ENCODE peak calls at places on chromosomes 16 and 17, in eight cellular contexts. P is HCT116, X is H1, Z is endothelial cell of umbilical vein, V is GM23338, Y is HepG2, G is GM12878, A is K562. H is an unnamed sample.

GRCh38 chr16:50674831-50675230 is 6.3 kb downstream of the SNX20 start:
- DNase-seq in P (no peak), X (no peak), Z (no peak), V (no peak), Y (no peak), G (no peak), A (no peak), H (no peak)

GRCh38 chr16:77499373-77500285 is 64.8 kb upstream of the ADAMTS18 start:
- DNase-seq in P (no peak), X (no peak), Z (peak), V (no peak), Y (no peak), G (no peak), A (no peak), H (no peak)

GRCh38 chr16:66273036-66273435 is 93.5 kb upstream of the CDH5 start:
- DNase-seq in P (no peak), X (no peak), Z (no peak), V (no peak), Y (no peak), G (no peak), A (no peak), H (no peak)

GRCh38 chr17:57468932-57469775 is 212.8 kb downstream of the MSI2 start:
- DNase-seq in P (no peak), X (no peak), Z (no peak), V (no peak), Y (peak), G (peak), A (no peak), H (no peak)

GRCh38 chr16:81601601-81602251 is 157.1 kb downstream of the CMIP start:
- DNase-seq in P (no peak), X (no peak), Z (peak), V (no peak), Y (no peak), G (no peak), A (no peak), H (no peak)

GRCh38 chr17:50176559-50177471 is 11.0 kb downstream of the SGCA start:
- DNase-seq in P (no peak), X (no peak), Z (no peak), V (no peak), Y (no peak), G (no peak), A (no peak), H (no peak)

GRCh38 chr17:63095459-63095858 is 129.4 kb downstream of the TANC2 start:
- DNase-seq in P (no peak), X (no peak), Z (no peak), V (no peak), Y (no peak), G (no peak), A (no peak), H (no peak)

GRCh38 chr16:640614-641013 is 1.0 kb upstream of the MCRIP2 start:
- DNase-seq in P (no peak), X (no peak), Z (no peak), V (no peak), Y (no peak), G (no peak), A (no peak), H (no peak)

GRCh38 chr17:38452719-38453118 is 24.5 kb downstream of the ARHGAP23 start:
- DNase-seq in P (no peak), X (no peak), Z (peak), V (no peak), Y (no peak), G (no peak), A (no peak), H (no peak)

GRCh38 chr17:58759522-58759921 is 3.9 kb downstream of the PPM1E start:
- DNase-seq in P (no peak), X (no peak), Z (no peak), V (no peak), Y (no peak), G (no peak), A (no peak), H (no peak)

GRCh38 chr17:66763056-66763455 is 71.9 kb upstream of the CACNG5 start:
- DNase-seq in P (no peak), X (no peak), Z (no peak), V (no peak), Y (no peak), G (no peak), A (no peak), H (no peak)

GRCh38 chr17:70307430-70307829 is 138.1 kb downstream of the KCNJ2 start:
- DNase-seq in P (no peak), X (no peak), Z (no peak), V (no peak), Y (no peak), G (no peak), A (no peak), H (no peak)

GRCh38 chr16:58026705-58027340 is 1.3 kb downstream of the MMP15 start:
- DNase-seq in P (no peak), X (peak), Z (no peak), V (peak), Y (no peak), G (no peak), A (peak), H (no peak)

GRCh38 chr17:4004517-4005295 is 40.5 kb upstream of the ATP2A3 start:
- DNase-seq in P (peak), X (peak), Z (peak), V (peak), Y (peak), G (peak), A (peak), H (no peak)

GRCh38 chr16:86444274-86445060 is 65.9 kb upstream of the FOXF1 start:
- DNase-seq in P (no peak), X (no peak), Z (peak), V (no peak), Y (no peak), G (no peak), A (no peak), H (no peak)

GRCh38 chr17:55588858-55589257 is 77.6 kb upstream of the SMIM36 start:
- DNase-seq in P (no peak), X (no peak), Z (peak), V (no peak), Y (no peak), G (no peak), A (no peak), H (no peak)

GRCh38 chr16:85819245-85819644 is 19.8 kb downstream of the COX4I1 start:
- DNase-seq in P (peak), X (peak), Z (peak), V (peak), Y (peak), G (peak), A (peak), H (no peak)

GRCh38 chr16:74462361-74462760 is 41.1 kb upstream of the CLEC18B start:
- DNase-seq in P (no peak), X (no peak), Z (no peak), V (no peak), Y (no peak), G (no peak), A (no peak), H (no peak)

GRCh38 chr16:74463888-74464287 is 42.6 kb upstream of the CLEC18B start:
- DNase-seq in P (no peak), X (no peak), Z (no peak), V (no peak), Y (no peak), G (no peak), A (no peak), H (no peak)

GRCh38 chr16:74465281-74465680 is 44.0 kb upstream of the CLEC18B start:
- DNase-seq in P (no peak), X (no peak), Z (no peak), V (no peak), Y (no peak), G (no peak), A (no peak), H (no peak)

GRCh38 chr16:74460542-74460941 is 39.3 kb upstream of the CLEC18B start:
- DNase-seq in P (no peak), X (no peak), Z (no peak), V (no peak), Y (peak), G (no peak), A (no peak), H (no peak)

GRCh38 chr16:74461826-74462225 is 40.5 kb upstream of the CLEC18B start:
- DNase-seq in P (no peak), X (no peak), Z (no peak), V (no peak), Y (no peak), G (no peak), A (no peak), H (no peak)
- H3K4me3 ChIP-seq in P (no peak), X (no peak), Z (no peak), V (no peak), Y (no peak), G (no peak), A (no peak), H (no peak)

GRCh38 chr17:43543300-43543699 is 2.8 kb downstream of the ETV4 start:
- DNase-seq in P (no peak), X (no peak), Z (no peak), V (peak), Y (no peak), G (no peak), A (no peak), H (no peak)
- TF ChIP-seq EZH2 in P (no peak), X (no peak), Z (no peak), V (no peak), Y (no peak), G (no peak), A (no peak), H (no peak)

GRCh38 chr17:77271421-77271820 is 130.7 kb downstream of the SEC14L1 start:
- DNase-seq in P (no peak), X (no peak), Z (no peak), V (no peak), Y (no peak), G (no peak), A (no peak), H (no peak)

GRCh38 chr17:77269696-77270681 is 129.2 kb downstream of the SEC14L1 start:
- DNase-seq in P (no peak), X (no peak), Z (no peak), V (no peak), Y (no peak), G (no peak), A (no peak), H (no peak)

GRCh38 chr17:77266213-77266612 is 125.4 kb downstream of the SEC14L1 start:
- DNase-seq in P (no peak), X (no peak), Z (no peak), V (no peak), Y (no peak), G (no peak), A (no peak), H (no peak)

GRCh38 chr17:77264617-77265230 is 124.0 kb downstream of the SEC14L1 start:
- DNase-seq in P (no peak), X (no peak), Z (no peak), V (no peak), Y (no peak), G (no peak), A (no peak), H (no peak)

GRCh38 chr17:77266891-77267341 is 126.1 kb downstream of the SEC14L1 start:
- DNase-seq in P (no peak), X (peak), Z (no peak), V (peak), Y (no peak), G (no peak), A (peak), H (peak)
- TF ChIP-seq POLR2AphosphoS5 in P (no peak), X (no peak), Z (no peak), V (no peak), Y (no peak), G (no peak), A (no peak), H (no peak)

DNA sequence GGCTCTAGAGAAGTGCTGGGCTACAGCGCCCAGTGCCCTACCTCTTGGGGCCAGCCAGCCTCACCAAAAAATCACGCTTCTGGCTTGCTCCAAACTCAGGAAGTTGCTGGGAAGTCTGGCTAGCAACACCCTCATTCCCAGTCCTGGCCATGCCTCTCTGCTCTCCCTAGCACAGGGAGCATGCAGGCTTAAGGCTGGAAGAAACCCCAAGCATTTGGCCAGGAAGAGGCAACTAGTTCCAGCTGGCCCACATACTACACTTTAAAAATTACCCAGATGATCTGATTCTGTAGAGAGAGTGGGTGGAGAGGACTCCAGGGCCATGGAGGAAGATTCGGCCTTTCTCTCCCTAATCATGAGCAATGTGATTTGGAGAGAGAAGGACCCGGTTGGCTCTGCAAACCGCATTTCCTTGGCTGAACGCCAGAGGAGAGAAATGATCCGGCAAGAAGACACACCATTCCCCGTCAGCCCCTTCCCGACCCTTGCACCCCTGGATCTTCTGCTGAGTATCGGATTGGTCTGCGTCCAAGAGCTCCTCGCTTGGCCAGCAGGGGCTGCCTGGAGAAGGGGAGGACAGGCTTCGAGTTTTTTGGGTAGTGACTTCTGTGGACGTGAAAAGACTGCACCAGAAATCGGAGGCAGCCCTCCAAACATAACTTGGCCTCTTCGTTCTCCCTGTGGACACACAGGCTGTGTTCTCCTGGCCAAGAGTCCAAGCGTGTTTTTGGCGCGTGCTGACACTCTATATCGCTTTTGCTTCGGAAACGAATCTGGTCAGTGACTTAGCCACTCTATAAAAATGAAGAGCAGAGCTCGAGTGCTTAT is 406.3 kb downstream of the WWOX start:
- DNase-seq in P (no peak), X (peak), Z (no peak), V (peak), Y (peak), G (no peak), A (no peak), H (no peak)
- H3K4me3 ChIP-seq in P (no peak), X (no peak), Z (no peak), V (no peak), Y (peak), G (no peak), A (no peak), H (no peak)

GRCh38 chr16:67649494-67649931 is 4.6 kb downstream of the CARMIL2 start:
- DNase-seq in P (no peak), X (peak), Z (no peak), V (peak), Y (no peak), G (no peak), A (peak), H (no peak)

GRCh38 chr16:67647681-67648080 is 2.7 kb downstream of the CARMIL2 start:
- DNase-seq in P (no peak), X (no peak), Z (no peak), V (no peak), Y (no peak), G (no peak), A (no peak), H (no peak)

GRCh38 chr16:67648764-67649407 is 3.9 kb downstream of the CARMIL2 start:
- DNase-seq in P (no peak), X (no peak), Z (no peak), V (peak), Y (no peak), G (no peak), A (no peak), H (no peak)

GRCh38 chr16:67647111-67647651 is 2.2 kb downstream of the CARMIL2 start:
- DNase-seq in P (no peak), X (no peak), Z (no peak), V (peak), Y (no peak), G (no peak), A (no peak), H (no peak)

DNA sequence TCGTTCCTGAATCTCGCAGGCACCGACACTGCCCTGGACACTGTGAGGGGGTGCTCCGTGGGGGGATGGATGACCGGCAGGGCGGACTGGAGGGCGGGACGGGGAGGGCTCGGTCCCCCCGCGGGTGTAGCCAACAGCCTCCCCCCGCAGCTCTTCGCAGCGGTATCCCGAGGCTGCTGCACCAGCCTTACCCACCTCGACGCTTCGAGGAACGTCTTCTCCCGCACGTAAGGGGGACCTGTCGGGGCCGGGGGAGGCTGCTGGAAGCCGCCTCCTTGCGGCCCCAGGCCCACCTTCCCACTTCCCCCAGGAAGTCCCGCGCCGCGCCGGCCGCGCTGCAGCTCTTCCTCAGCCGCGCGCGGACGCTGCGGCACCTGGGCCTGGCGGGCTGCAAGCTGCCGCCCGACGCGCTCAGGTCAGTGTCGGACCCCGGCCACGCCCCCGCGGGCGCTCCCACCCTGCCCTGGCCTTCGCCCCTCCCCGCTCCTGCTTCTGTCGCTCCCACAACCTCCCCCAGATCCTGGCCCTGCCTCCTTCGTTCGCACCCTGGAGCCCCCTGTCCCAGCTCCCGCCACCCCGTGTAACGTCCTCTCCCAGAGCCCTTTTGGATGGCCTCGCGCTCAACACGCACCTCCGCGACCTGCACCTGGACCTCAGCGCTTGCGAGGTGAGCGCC is 3.3 kb downstream of the CARMIL2 start:
- DNase-seq in P (no peak), X (peak), Z (no peak), V (peak), Y (no peak), G (no peak), A (peak), H (no peak)
- TF ChIP-seq EZH2 in P (no peak), X (no peak), Z (peak), V (no peak), Y (peak), G (no peak), A (no peak), H (no peak)

GRCh38 chr17:9575381-9576072 is at the start of gene STX8:
- DNase-seq in P (peak), X (peak), Z (peak), V (peak), Y (peak), G (peak), A (peak), H (no peak)
- TF ChIP-seq POLR2AphosphoS5 in P (peak), X (no peak), Z (peak), V (peak), Y (peak), G (peak), A (no peak), H (peak)

GRCh38 chr16:53498984-53499383 is 4.0 kb downstream of the AKTIP start:
- DNase-seq in P (no peak), X (no peak), Z (no peak), V (no peak), Y (no peak), G (no peak), A (no peak), H (no peak)
- H3K4me3 ChIP-seq in P (no peak), X (no peak), Z (no peak), V (no peak), Y (no peak), G (no peak), A (no peak), H (no peak)

GRCh38 chr17:61410100-61410551 is 10.5 kb downstream of the TBX2 start:
- DNase-seq in P (no peak), X (no peak), Z (no peak), V (no peak), Y (no peak), G (no peak), A (no peak), H (no peak)
- TF ChIP-seq EZH2 in P (no peak), X (peak), Z (peak), V (peak), Y (no peak), G (no peak), A (no peak), H (no peak)